ENCODE peak calls at places on chromosome 21, in five cellular contexts. P, H, K, Z and F are unnamed samples.
A peak's percentile ranks its signal among the peaks of the same experiment; 100 is the strongest.

GRCh38 chr21:46429754-46430681 is 28.7 kb upstream of the DIP2A start:
- DNase-seq in P (no peak), H (no peak), K (no peak), Z (no peak), F (no peak)

GRCh38 chr21:14687277-14687642 is 141.1 kb upstream of the SAMSN1 start:
- DNase-seq in P (no peak), H (no peak), K (peak; percentile 14), Z (no peak), F (no peak)

GRCh38 chr21:43696214-43696613 is 22.7 kb upstream of the PDXK start:
- DNase-seq in P (no peak), H (no peak), K (no peak), Z (no peak), F (no peak)

GRCh38 chr21:28615276-28615675 is 377.4 kb downstream of the LTN1 start:
- DNase-seq in P (peak; percentile 61), H (no peak), K (no peak), Z (peak; percentile 51), F (no peak)

GRCh38 chr21:46597896-46598343 is 7.0 kb downstream of the S100B start:
- DNase-seq in P (no peak), H (no peak), K (no peak), Z (no peak), F (no peak)

GRCh38 chr21:41120997-41121396 is 47.0 kb upstream of the BACE2 start:
- DNase-seq in P (no peak), H (no peak), K (no peak), Z (no peak), F (no peak)

GRCh38 chr21:21612446-21612845 is 614.2 kb downstream of the NCAM2 start:
- DNase-seq in P (peak; percentile 93), H (no peak), K (peak; percentile 49), Z (peak; percentile 88), F (no peak)

GRCh38 chr21:31370893-31371652 is 27.0 kb upstream of the TIAM1 start:
- DNase-seq in P (peak; percentile 68), H (no peak), K (no peak), Z (peak; percentile 71), F (no peak)

GRCh38 chr21:42031816-42032215 is 21.7 kb upstream of the ZBTB21 start:
- DNase-seq in P (no peak), H (no peak), K (no peak), Z (no peak), F (no peak)

GRCh38 chr21:44925027-44925755 is 4.5 kb upstream of the ITGB2 start:
- DNase-seq in P (peak; percentile 83), H (no peak), K (peak; percentile 60), Z (peak; percentile 79), F (no peak)
- H3K4me3 ChIP-seq in P (no peak overlapping the region), H (no peak overlapping the region), K (no peak overlapping the region), Z (no peak overlapping the region), F (no peak overlapping the region)

DNA sequence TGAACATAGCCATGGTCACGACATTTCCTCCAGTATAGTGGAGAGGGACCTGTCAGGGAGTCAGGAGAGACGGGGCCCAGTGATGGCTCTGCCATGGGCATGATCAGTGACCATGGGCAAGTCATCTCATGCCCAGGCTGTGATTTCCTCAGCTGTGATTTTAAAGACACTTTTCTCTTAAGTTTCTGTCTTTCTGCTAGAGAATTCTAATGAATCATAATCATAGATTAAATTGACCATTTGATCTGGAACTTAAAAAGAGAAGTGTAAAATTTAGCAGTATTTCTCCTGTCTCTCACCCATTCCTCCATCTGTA is 112.7 kb downstream of the USP25 start:
- DNase-seq in P (no peak), H (no peak), K (peak; percentile 52), Z (no peak), F (no peak)
- H3K4me3 ChIP-seq in P (no peak overlapping the region), H (no peak overlapping the region), K (no peak overlapping the region), Z (no peak overlapping the region), F (no peak overlapping the region)

DNA sequence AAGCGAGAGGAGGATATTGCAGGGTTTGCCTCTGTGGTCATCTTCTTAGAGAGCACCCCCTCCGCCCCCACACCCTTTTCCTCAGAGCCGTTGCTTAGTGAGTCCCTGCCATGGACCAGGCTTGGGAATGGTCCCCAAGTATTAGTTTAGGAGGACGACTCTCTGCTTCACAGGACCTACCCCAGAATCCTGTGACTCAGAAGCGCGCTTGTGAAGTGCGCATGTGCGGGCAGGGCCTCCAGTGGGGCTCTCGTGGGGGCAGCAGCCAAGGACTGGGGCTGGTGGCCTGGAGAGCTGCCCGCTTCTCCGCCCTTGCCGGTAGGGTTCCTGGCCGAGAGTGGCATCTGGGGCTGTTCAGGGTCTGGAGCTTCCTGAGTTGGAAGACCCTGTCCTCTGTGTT is 37.3 kb upstream of the HMGN1 start:
- DNase-seq in P (peak; percentile 21), H (no peak), K (no peak), Z (peak; percentile 33), F (peak; percentile 63)
- H3K4me3 ChIP-seq in P (no peak overlapping the region), H (peak overlapping the region; percentile 43), K (peak overlapping the region; percentile 37), Z (no peak overlapping the region), F (peak overlapping the region; percentile 32)

DNA sequence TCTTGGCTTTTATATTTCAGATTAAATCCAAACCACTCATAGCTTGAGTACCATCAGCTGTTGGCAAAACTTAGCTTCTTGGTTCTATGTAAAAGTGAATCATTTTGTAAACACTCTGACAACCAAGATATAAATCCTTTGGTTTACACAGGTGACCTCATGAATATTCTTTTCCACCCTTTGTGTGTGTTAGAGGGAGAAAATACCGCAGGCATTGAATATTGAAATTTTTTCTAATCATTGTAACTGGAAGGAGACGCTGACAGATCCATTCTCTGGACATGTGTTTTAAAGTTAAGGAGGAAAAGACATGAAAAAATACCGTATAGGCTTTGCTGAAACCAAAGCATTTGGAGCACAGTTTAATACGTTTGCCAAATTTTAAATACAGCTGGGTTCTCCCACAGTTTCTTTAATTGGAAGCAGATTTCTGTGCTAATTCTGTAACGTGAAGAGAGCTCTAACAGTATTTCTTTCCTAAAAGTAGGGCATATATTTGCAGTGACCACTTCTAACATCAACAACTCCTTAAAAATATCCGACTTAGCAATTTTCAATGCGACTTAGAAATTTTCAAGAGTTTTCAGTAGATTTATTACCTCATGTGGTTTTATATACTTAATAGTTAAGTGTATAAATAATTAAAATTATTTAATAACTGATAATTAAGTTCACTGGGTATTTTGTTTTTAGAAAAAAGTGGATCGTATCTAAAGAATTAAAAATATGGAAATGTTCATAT is 388.2 kb downstream of the USP25 start:
- DNase-seq in P (peak; percentile 62), H (no peak), K (peak; percentile 94), Z (peak; percentile 63), F (no peak)
- H3K4me3 ChIP-seq in P (no peak overlapping the region), H (no peak overlapping the region), K (no peak overlapping the region), Z (no peak overlapping the region), F (peak overlapping the region; percentile 13)

GRCh38 chr21:37915516-37915915 is 741 bp downstream of the KCNJ6 start:
- DNase-seq in P (no peak), H (no peak), K (no peak), Z (no peak), F (no peak)

GRCh38 chr21:37915941-37916794 is at the start of gene KCNJ6:
- DNase-seq in P (peak; percentile 50), H (no peak), K (no peak), Z (peak; percentile 51), F (no peak)

GRCh38 chr21:37916795-37917142 is 512 bp upstream of the KCNJ6 start:
- DNase-seq in P (no peak), H (no peak), K (no peak), Z (no peak), F (no peak)

GRCh38 chr21:37912616-37913015 is 3.6 kb downstream of the KCNJ6 start:
- DNase-seq in P (no peak), H (no peak), K (no peak), Z (no peak), F (no peak)

GRCh38 chr21:37914211-37914900 is 1.9 kb downstream of the KCNJ6 start:
- DNase-seq in P (peak; percentile 2), H (no peak), K (no peak), Z (peak; percentile 2), F (no peak)
- H3K4me3 ChIP-seq in P (no peak overlapping the region), H (no peak overlapping the region), K (no peak overlapping the region), Z (no peak overlapping the region), F (no peak overlapping the region)

GRCh38 chr21:33380483-33380998 is 22.7 kb upstream of the IFNGR2 start:
- DNase-seq in P (peak; percentile 96), H (peak; percentile 91), K (peak; percentile 97), Z (peak; percentile 97), F (peak; percentile 84)
- H3K4me3 ChIP-seq in P (no peak overlapping the region), H (peak overlapping the region; percentile 13), K (no peak overlapping the region), Z (no peak overlapping the region), F (no peak overlapping the region)

GRCh38 chr21:16250282-16250681 is 520.5 kb downstream of the USP25 start:
- DNase-seq in P (no peak), H (no peak), K (no peak), Z (no peak), F (no peak)

GRCh38 chr21:16243396-16243795 is 513.6 kb downstream of the USP25 start:
- DNase-seq in P (no peak), H (no peak), K (no peak), Z (no peak), F (no peak)

DNA sequence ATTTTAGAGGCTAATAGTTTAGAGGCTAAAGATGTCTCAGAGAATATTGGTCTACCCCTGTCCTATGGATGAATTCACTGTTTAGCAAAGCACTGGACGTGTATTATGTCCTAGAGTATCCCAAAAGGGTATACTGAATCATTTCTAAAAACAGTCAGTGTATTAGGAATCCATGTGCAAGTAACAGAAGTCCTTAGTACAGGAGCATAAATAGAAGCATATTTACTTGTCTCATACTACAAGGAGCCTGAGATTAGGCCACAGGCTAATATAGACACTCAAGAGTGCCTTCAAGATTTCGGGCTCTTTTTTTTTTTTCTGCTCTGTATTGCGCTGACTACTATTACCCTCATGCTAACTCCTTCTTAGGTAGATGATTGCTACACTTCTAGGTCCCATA is 518.9 kb downstream of the USP25 start:
- DNase-seq in P (no peak), H (no peak), K (no peak), Z (no peak), F (no peak)
- H3K4me3 ChIP-seq in P (no peak overlapping the region), H (no peak overlapping the region), K (no peak overlapping the region), Z (no peak overlapping the region), F (no peak overlapping the region)

DNA sequence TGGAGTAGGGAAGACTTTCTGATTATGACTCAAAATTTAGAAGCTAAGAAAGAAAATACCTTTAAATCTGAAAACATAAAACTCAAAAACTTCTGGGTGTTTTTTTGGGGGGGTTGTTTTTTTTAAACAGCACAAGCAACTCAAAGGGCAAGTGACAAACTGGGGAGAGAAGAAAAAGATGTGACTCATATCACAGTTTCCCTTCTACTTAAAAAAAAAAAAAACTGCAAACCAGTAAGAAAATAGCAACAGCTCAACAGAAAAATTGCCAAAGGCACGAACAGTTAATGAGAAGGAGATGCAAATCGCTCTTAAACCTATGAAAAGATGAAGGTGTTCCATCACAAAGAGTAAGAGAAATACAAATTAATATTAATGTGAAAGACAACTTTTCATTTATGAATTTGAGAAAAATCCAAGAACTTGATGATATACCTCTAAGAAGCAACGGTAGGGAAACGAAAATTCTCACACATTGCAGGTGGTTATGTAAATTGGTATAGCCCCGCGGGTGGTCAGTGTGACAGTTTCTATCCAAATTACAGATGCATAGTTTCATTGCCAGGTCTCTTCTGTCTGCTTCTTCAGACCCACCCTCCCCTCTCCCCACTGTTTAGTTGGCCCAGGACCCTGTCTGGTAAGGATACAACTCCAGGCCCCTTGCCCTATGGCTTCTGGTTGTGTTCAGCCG is 9.0 kb downstream of the IFNAR2 start:
- DNase-seq in P (no peak), H (no peak), K (no peak), Z (no peak), F (no peak)
- H3K4me3 ChIP-seq in P (no peak overlapping the region), H (no peak overlapping the region), K (no peak overlapping the region), Z (no peak overlapping the region), F (no peak overlapping the region)